ENCODE peak calls at places on chromosomes 16 and 17, in eight cellular contexts. Y is lung microvascular endothelial cell; D is Ammon's horn; I is GM04503; Q is astrocyte; P is midbrain; K is activated naive CD4-positive, alpha-beta T cell; W is A549. V is an unnamed sample.

GRCh38 chr17:74149597-74150427 is 53.7 kb upstream of the RPL38 start:
- DNase-seq in D (no peak), I (no peak), Y (no peak), P (no peak), W (no peak), K (no peak), Q (no peak), V (peak; percentile 56)

GRCh38 chr17:4365628-4366311 is 705 bp downstream of the UBE2G1 start:
- DNase-seq in Q (no peak), Y (peak; percentile 30), D (peak; percentile 11), P (no peak), I (no peak), K (peak; percentile 26), W (no peak), V (peak; percentile 83)

GRCh38 chr17:37088459-37088858 is 139.7 kb downstream of the AATF start:
- DNase-seq in Q (no peak), K (no peak), W (no peak), D (no peak), Y (peak; percentile 56), P (no peak), I (no peak), V (no peak)

GRCh38 chr16:80580109-80580832 is 39.5 kb downstream of the DYNLRB2 start:
- DNase-seq in P (no peak), D (no peak), W (no peak), I (peak; percentile 21), K (no peak), Y (peak; percentile 39), Q (peak; percentile 91), V (no peak)

GRCh38 chr17:27956601-27957445 is 63.7 kb upstream of the LYRM9 start:
- DNase-seq in W (no peak), D (no peak), Q (peak; percentile 7), P (no peak), K (no peak), Y (no peak), I (peak; percentile 3), V (no peak)

GRCh38 chr17:34126965-34127364 is 128.1 kb upstream of the CCL2 start:
- DNase-seq in I (no peak), D (no peak), P (no peak), Y (no peak), W (no peak), Q (no peak), K (no peak), V (no peak)

GRCh38 chr16:53768593-53768992 is 64.6 kb downstream of the FTO start:
- DNase-seq in Q (peak; percentile 95), D (no peak), Y (peak; percentile 43), W (peak; percentile 39), P (no peak), I (peak; percentile 94), K (no peak), V (no peak)

GRCh38 chr17:4483012-4483840 is 15.5 kb upstream of the SPNS2 start:
- DNase-seq in Q (no peak), Y (no peak), D (no peak), P (no peak), K (no peak), I (no peak), W (peak; percentile 53), V (peak; percentile 78)

GRCh38 chr16:12339686-12340085 is 363.2 kb downstream of the SNX29 start:
- DNase-seq in P (no peak), I (no peak), Q (peak; percentile 60), K (no peak), D (no peak), W (no peak), Y (peak; percentile 36), V (no peak)

GRCh38 chr16:18792836-18793433 is 2.8 kb upstream of the RPS15A start:
- DNase-seq in D (no peak), I (no peak), W (no peak), K (no peak), Q (peak; percentile 48), Y (peak; percentile 31), P (no peak), V (no peak)

V was measured in kidney.